ENCODE peak calls at places on chromosomes 12 and 14, in eight cellular contexts. U is IMR-90, E is breast epithelium, J is PC-3, P is right cardiac atrium, X is astrocyte of the spinal cord, N is neural progenitor cell, G is HAP-1. M is an unnamed sample.

GRCh38 chr12:53805067-53805466 is 53.3 kb upstream of the CISTR start:
- DNase-seq in U (peak; percentile 64), E (no peak), J (peak; percentile 57), P (no peak), X (no peak), N (no peak), G (no peak), M (no peak)

GRCh38 chr12:112482734-112483133 is 64.0 kb downstream of the PTPN11 start:
- DNase-seq in U (no peak), E (no peak), J (no peak), P (no peak), X (no peak), N (no peak), G (no peak), M (no peak)

GRCh38 chr12:112198120-112198733 is 72.9 kb downstream of the TRAFD1 start:
- DNase-seq in U (peak; percentile 51), E (no peak), J (peak; percentile 82), P (peak; percentile 72), X (peak; percentile 62), N (peak; percentile 85), G (peak; percentile 51), M (peak; percentile 61)

GRCh38 chr12:101564912-101565311 is 29.9 kb upstream of the MYBPC1 start:
- DNase-seq in U (no peak), E (no peak), J (no peak), P (no peak), X (no peak), N (no peak), G (no peak), M (no peak)

GRCh38 chr12:116880213-116880816 is 926 bp downstream of the HRK start:
- DNase-seq in U (no peak), E (no peak), J (no peak), P (no peak), X (peak; percentile 41), N (peak; percentile 17), G (no peak), M (no peak)

GRCh38 chr12:39937119-39937518 is 168.8 kb downstream of the SLC2A13 start:
- DNase-seq in U (no peak), E (no peak), J (no peak), P (no peak), X (no peak), N (no peak), G (no peak), M (no peak)

GRCh38 chr14:59677771-59678211 is 101.2 kb upstream of the CCDC175 start:
- DNase-seq in U (peak; percentile 20), E (no peak), J (no peak), P (no peak), X (peak; percentile 78), N (no peak), G (no peak), M (no peak)

GRCh38 chr12:70271025-70271424 is 27.8 kb downstream of the CNOT2 start:
- DNase-seq in U (no peak), E (no peak), J (no peak), P (no peak), X (no peak), N (no peak), G (no peak), M (no peak)

GRCh38 chr12:32755051-32755653 is 545 bp downstream of the YARS2 start:
- DNase-seq in U (peak; percentile 88), E (peak; percentile 70), J (peak; percentile 91), P (peak; percentile 83), X (peak; percentile 79), N (peak; percentile 85), G (peak; percentile 66), M (peak; percentile 56)

GRCh38 chr12:32756476-32757158 is 920 bp upstream of the YARS2 start:
- DNase-seq in U (no peak), E (no peak), J (peak; percentile 55), P (no peak), X (no peak), N (peak; percentile 40), G (no peak), M (no peak)

GRCh38 chr12:32755654-32756475 is at the start of gene YARS2:
- DNase-seq in U (peak; percentile 99), E (peak; percentile 89), J (peak; percentile 96), P (peak; percentile 98), X (peak; percentile 98), N (peak; percentile 97), G (peak; percentile 98), M (peak; percentile 88)

GRCh38 chr12:32754101-32754500 is 1.6 kb downstream of the YARS2 start:
- DNase-seq in U (no peak), E (no peak), J (peak; percentile 35), P (no peak), X (no peak), N (no peak), G (peak; percentile 60), M (no peak)

DNA sequence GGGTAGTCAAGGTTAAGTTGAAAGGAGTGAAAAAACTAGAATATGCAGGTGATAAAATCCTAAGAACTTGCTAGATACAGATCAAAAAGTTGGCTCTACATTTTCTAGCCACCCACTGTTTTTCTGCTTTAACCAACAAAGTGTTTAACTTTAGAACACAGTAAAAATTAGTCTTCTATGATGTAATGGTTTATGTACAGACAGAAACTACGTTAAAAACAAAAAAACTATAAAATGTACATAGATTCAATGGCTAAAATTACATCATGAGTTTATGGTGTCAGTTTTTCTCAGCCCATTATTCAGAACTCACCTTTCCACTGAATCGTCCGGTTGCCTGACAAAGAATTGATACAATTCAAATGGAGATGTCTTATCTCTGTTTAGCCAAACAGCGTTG is 2.1 kb downstream of the YARS2 start:
- DNase-seq in U (no peak), E (no peak), J (no peak), P (no peak), X (no peak), N (no peak), G (no peak), M (no peak)
- H3K4me3 ChIP-seq in U (no peak overlapping the region), E (peak overlapping the region; percentile 82), J (peak overlapping the region; percentile 93), P (no peak overlapping the region), X (no peak overlapping the region), N (peak overlapping the region; percentile 91), G (peak overlapping the region; percentile 96), M (peak overlapping the region; percentile 88)

DNA sequence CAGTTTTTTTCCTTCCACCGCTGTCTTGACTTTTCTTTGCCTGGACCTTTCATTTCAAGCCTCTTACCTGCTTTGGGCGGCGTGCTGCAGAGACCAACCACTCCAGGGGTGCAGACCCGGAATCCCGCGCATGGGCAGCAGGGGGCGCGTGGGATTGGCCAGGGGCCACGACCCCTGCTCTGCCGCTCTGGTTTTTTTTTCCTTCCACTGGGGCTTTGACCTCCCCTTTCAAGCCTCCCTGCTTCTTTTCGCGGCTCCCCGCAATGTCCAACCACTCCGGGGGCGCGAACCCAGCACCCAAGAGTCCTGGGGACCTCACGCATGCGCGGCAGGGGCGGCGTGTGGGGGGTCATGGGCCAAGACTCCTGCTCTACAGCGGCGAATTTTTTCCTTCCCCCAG is 325.1 kb downstream of the ALG10 start:
- DNase-seq in U (no peak), E (no peak), J (peak; percentile 59), P (no peak), X (no peak), N (no peak), G (no peak), M (no peak)
- H3K4me3 ChIP-seq in U (no peak overlapping the region), E (no peak overlapping the region), J (peak overlapping the region; percentile 62), P (no peak overlapping the region), X (no peak overlapping the region), N (no peak overlapping the region), G (no peak overlapping the region), M (no peak overlapping the region)

DNA sequence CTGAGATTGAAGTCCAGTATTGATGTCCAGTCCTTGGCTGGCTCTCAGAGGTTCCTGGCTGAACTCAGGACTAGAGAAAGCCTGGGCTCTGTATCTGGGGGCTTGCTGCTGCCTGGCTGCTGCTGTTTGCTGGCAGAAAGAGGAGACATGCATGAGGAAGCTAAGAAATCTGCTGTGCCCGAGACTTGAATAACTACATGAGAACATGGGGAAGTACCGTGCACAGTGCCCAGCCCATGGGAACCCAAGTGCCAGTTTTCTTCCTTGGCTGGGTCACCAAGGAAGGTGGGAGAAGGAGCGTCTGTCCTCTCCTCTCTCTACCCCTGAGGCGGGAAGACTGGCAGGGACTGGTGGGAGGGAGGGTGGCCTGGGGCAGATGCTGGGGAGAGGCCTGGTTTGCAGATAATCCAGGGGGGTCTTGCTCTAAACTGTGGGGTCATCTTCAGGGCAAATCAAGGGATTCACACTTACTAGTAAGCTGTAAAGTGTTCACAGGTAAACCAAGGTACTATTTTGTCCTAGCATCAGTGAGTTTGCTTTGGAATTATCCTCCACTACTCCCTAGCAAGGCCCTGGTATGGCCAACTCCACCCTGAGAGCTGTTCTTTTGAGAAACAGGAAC is 13.8 kb upstream of the ZFP36L1 start:
- DNase-seq in U (no peak), E (no peak), J (no peak), P (no peak), X (no peak), N (no peak), G (no peak), M (no peak)
- H3K4me3 ChIP-seq in U (no peak overlapping the region), E (no peak overlapping the region), J (no peak overlapping the region), P (no peak overlapping the region), X (no peak overlapping the region), N (no peak overlapping the region), G (no peak overlapping the region), M (no peak overlapping the region)

GRCh38 chr14:74835607-74836250 is 40.2 kb downstream of the PROX2 start:
- DNase-seq in U (no peak), E (no peak), J (no peak), P (no peak), X (no peak), N (no peak), G (no peak), M (no peak)

GRCh38 chr14:74836251-74836957 is 39.5 kb downstream of the PROX2 start:
- DNase-seq in U (peak; percentile 47), E (no peak), J (no peak), P (no peak), X (peak; percentile 55), N (no peak), G (no peak), M (no peak)

GRCh38 chr14:74834682-74835392 is 41.1 kb downstream of the PROX2 start:
- DNase-seq in U (peak; percentile 65), E (no peak), J (no peak), P (no peak), X (peak; percentile 50), N (no peak), G (no peak), M (no peak)

GRCh38 chr14:74840603-74841030 is 35.3 kb downstream of the PROX2 start:
- DNase-seq in U (no peak), E (no peak), J (no peak), P (no peak), X (no peak), N (no peak), G (no peak), M (no peak)

DNA sequence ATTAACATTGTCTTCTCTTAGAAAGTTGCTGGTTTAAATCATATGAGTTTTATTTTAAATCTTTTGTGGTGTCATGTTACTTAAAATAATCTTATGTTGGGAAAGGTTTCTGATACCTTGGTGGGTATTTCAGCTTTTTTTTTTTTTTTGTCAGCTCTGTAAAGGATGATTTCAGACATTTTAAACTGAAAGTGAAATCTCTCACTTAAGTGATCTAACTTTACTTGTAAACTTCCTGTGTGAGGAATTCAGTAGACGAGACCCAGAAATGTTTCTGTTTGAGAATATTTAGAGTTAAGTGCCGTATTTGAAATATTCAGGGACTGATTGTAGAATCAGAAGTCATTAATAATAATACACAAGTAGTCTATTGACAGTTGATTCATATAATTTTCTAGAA is 37.8 kb downstream of the PROX2 start:
- DNase-seq in U (peak; percentile 30), E (no peak), J (no peak), P (no peak), X (no peak), N (no peak), G (no peak), M (no peak)
- H3K4me3 ChIP-seq in U (no peak overlapping the region), E (no peak overlapping the region), J (no peak overlapping the region), P (peak overlapping the region; percentile 20), X (no peak overlapping the region), N (no peak overlapping the region), G (no peak overlapping the region), M (no peak overlapping the region)